ENCODE peak calls at places on chromosomes 3 and 15, in ten cellular contexts. X, Q, F, B, H, Z, K, I, C and T are unnamed samples.
A peak's percentile ranks its signal among the peaks of the same experiment; 100 is the strongest.

GRCh38 chr3:113914646-113915045 is 33.2 kb upstream of the ZDHHC23 start:
- DNase-seq in B (no peak), C (no peak), K (no peak), Z (no peak), Q (no peak), F (no peak), X (peak; percentile 55), H (no peak), I (no peak), T (no peak)

GRCh38 chr3:50588759-50589433 is 19.6 kb downstream of the HEMK1 start:
- DNase-seq in H (no peak), Q (no peak), K (no peak), F (no peak), C (no peak), Z (no peak), B (no peak), I (no peak), X (no peak), T (no peak)

GRCh38 chr15:63254991-63255390 is 22.4 kb upstream of the APH1B start:
- DNase-seq in I (no peak), B (no peak), F (no peak), X (no peak), K (no peak), C (no peak), H (no peak), Q (no peak), Z (no peak), T (no peak)

GRCh38 chr3:70999730-71000129 is 583.8 kb downstream of the FOXP1 start:
- DNase-seq in K (peak; percentile 49), Z (no peak), C (no peak), B (no peak), F (no peak), X (peak; percentile 74), H (no peak), I (no peak), Q (no peak), T (no peak)

GRCh38 chr15:84731774-84732173 is 15.8 kb upstream of the SEC11A start:
- DNase-seq in X (peak; percentile 51), I (no peak), Z (no peak), F (no peak), K (no peak), C (no peak), H (no peak), B (no peak), Q (no peak), T (no peak)

GRCh38 chr3:49346797-49347251 is 7.0 kb upstream of the USP4 start:
- DNase-seq in K (peak; percentile 33), Q (no peak), I (no peak), B (peak; percentile 39), C (no peak), Z (no peak), X (peak; percentile 80), F (no peak), H (no peak), T (no peak)

GRCh38 chr3:52851348-52851747 is 16.5 kb upstream of the MUSTN1 start:
- DNase-seq in Z (no peak), H (no peak), X (peak; percentile 32), I (peak; percentile 33), Q (no peak), C (peak; percentile 40), B (no peak), F (no peak), K (peak; percentile 49), T (no peak)

GRCh38 chr3:52178537-52178936 is 19.4 kb upstream of the ALAS1 start:
- DNase-seq in Q (no peak), I (no peak), H (no peak), F (no peak), K (no peak), Z (no peak), X (no peak), B (no peak), C (no peak), T (peak; percentile 26)

GRCh38 chr15:99476413-99477222 is 89.2 kb upstream of the MEF2A start:
- DNase-seq in H (no peak), I (no peak), K (peak; percentile 65), B (peak; percentile 81), C (no peak), Z (peak; percentile 22), X (peak; percentile 97), F (peak; percentile 6), Q (peak; percentile 71), T (peak; percentile 89)

GRCh38 chr15:61186905-61187865 is 41.9 kb downstream of the RORA start:
- DNase-seq in C (peak; percentile 95), B (no peak), I (no peak), K (no peak), X (no peak), Q (peak; percentile 56), H (no peak), F (no peak), Z (no peak), T (no peak)

GRCh38 chr3:188276366-188276765 is 122.4 kb downstream of the LPP start:
- DNase-seq in F (no peak), X (no peak), H (no peak), B (no peak), I (no peak), C (no peak), K (no peak), Z (no peak), Q (no peak), T (no peak)

GRCh38 chr3:128240232-128240631 is 87.0 kb downstream of the EEFSEC start:
- DNase-seq in I (no peak), C (no peak), H (no peak), Z (no peak), K (no peak), Q (no peak), B (no peak), X (no peak), F (no peak), T (no peak)

GRCh38 chr15:74957301-74958035 is 896 bp upstream of the RPP25 start:
- DNase-seq in C (no peak), B (no peak), K (peak; percentile 60), Z (no peak), F (no peak), H (no peak), X (peak; percentile 35), Q (peak; percentile 78), I (no peak), T (peak; percentile 76)

GRCh38 chr3:9231488-9231887 is 18.0 kb downstream of the SRGAP3 start:
- DNase-seq in C (no peak), X (no peak), I (no peak), Q (no peak), F (no peak), K (no peak), H (no peak), B (no peak), Z (no peak), T (no peak)